ENCODE peak calls at places on chromosomes 5 and 9, in eight cellular contexts. C is sigmoid colon; F is brain microvascular endothelial cell; I is mesendoderm; X is aorta; B is SK-N-SH; K is HCT116; H is CD8-positive, alpha-beta T cell. D is an unnamed sample.

GRCh38 chr9:21741151-21741550 is 61.3 kb upstream of the MTAP start:
- DNase-seq in K (no peak), I (no peak), F (no peak), B (no peak), C (no peak), X (no peak), H (no peak), D (no peak)

GRCh38 chr9:20043461-20043860 is 254.6 kb upstream of the SLC24A2 start:
- DNase-seq in B (no peak), K (no peak), X (no peak), C (no peak), I (no peak), F (no peak), H (no peak), D (no peak)

GRCh38 chr9:89994988-89995613 is 390.3 kb downstream of the GADD45G start:
- DNase-seq in H (no peak), B (no peak), F (peak; percentile 31), C (no peak), X (no peak), K (no peak), I (no peak), D (no peak)

GRCh38 chr5:111863801-111864200 is 106.8 kb upstream of the NREP start:
- DNase-seq in B (no peak), H (no peak), F (no peak), I (no peak), C (no peak), K (no peak), X (no peak), D (no peak)

GRCh38 chr9:2199999-2200796 is 185.1 kb downstream of the SMARCA2 start:
- DNase-seq in K (no peak), X (no peak), H (no peak), I (peak; percentile 42), B (no peak), C (no peak), F (no peak), D (no peak)

GRCh38 chr5:148162038-148162437 is 6.3 kb upstream of the SPINK14 start:
- DNase-seq in C (no peak), F (no peak), H (no peak), K (no peak), I (no peak), B (no peak), X (no peak), D (no peak)

GRCh38 chr5:146440870-146441495 is 6.2 kb upstream of the TCERG1 start:
- DNase-seq in I (peak; percentile 23), H (no peak), X (no peak), F (no peak), C (no peak), K (no peak), B (no peak), D (no peak)

GRCh38 chr9:129172816-129173215 is 5.2 kb downstream of the IER5L start:
- DNase-seq in K (no peak), B (no peak), C (no peak), H (no peak), I (no peak), X (no peak), F (no peak), D (no peak)

GRCh38 chr5:179113143-179113530 is 53.0 kb downstream of the ZNF354C start:
- DNase-seq in I (no peak), F (no peak), H (no peak), X (no peak), C (no peak), B (no peak), K (no peak), D (no peak)

GRCh38 chr9:134935056-134936020 is 17.6 kb upstream of the FCN1 start:
- DNase-seq in K (no peak), I (no peak), B (no peak), C (no peak), X (peak; percentile 66), F (no peak), H (no peak), D (no peak)

GRCh38 chr5:4630031-4630430 is 510.1 kb upstream of the ADAMTS16 start:
- DNase-seq in X (no peak), B (no peak), I (no peak), C (no peak), H (no peak), F (no peak), K (no peak), D (no peak)

GRCh38 chr9:26656003-26656940 is 236.3 kb downstream of the CAAP1 start:
- DNase-seq in B (peak; percentile 61), F (peak; percentile 7), I (peak; percentile 61), C (no peak), H (no peak), X (no peak), K (peak; percentile 10), D (no peak)

GRCh38 chr9:125262217-125262991 is 778 bp downstream of the GAPVD1 start:
- DNase-seq in H (no peak), F (no peak), X (no peak), C (no peak), B (no peak), K (no peak), I (no peak), D (no peak)

GRCh38 chr5:23013395-23013994 is 160.4 kb upstream of the CDH12 start:
- DNase-seq in K (no peak), F (no peak), I (no peak), H (no peak), B (no peak), X (no peak), C (no peak), D (no peak)

GRCh38 chr9:38405841-38406240 is 13.3 kb downstream of the ALDH1B1 start:
- DNase-seq in F (no peak), C (no peak), H (no peak), I (no peak), B (no peak), X (no peak), K (no peak), D (no peak)

GRCh38 chr5:134038143-134038542 is 33.4 kb upstream of the VDAC1 start:
- DNase-seq in F (no peak), I (no peak), B (no peak), C (no peak), X (no peak), H (no peak), K (no peak), D (no peak)

GRCh38 chr9:33109097-33109496 is 32.6 kb upstream of the SMU1 start:
- DNase-seq in X (no peak), C (no peak), F (no peak), H (no peak), K (no peak), B (no peak), I (no peak), D (no peak)

GRCh38 chr9:137107312-137107921 is 7.1 kb downstream of the DPP7 start:
- DNase-seq in B (no peak), I (no peak), X (no peak), H (no peak), F (no peak), K (no peak), C (peak; percentile 64), D (no peak)

GRCh38 chr9:98867109-98867433 is 59.6 kb downstream of the GALNT12 start:
- DNase-seq in K (no peak), B (no peak), C (no peak), X (no peak), F (no peak), I (no peak), H (no peak), D (no peak)

GRCh38 chr5:38069360-38069759 is 189.0 kb upstream of the EGFLAM start:
- DNase-seq in F (no peak), K (no peak), C (no peak), B (no peak), I (no peak), H (no peak), X (no peak), D (peak; percentile 3)

GRCh38 chr5:5430136-5430535 is 7.7 kb downstream of the ICE1 start:
- DNase-seq in B (no peak), X (no peak), I (no peak), H (no peak), F (no peak), C (no peak), K (no peak), D (no peak)

GRCh38 chr5:162325143-162325727 is 257.7 kb downstream of the GABRG2 start:
- DNase-seq in H (no peak), X (no peak), K (no peak), C (no peak), F (peak; percentile 1), B (no peak), I (no peak), D (no peak)
- H3K27ac ChIP-seq in H (no peak overlapping the region), X (no peak overlapping the region), K (no peak overlapping the region), C (no peak overlapping the region), F (no peak overlapping the region), B (no peak overlapping the region), I (no peak overlapping the region), D (no peak overlapping the region)

GRCh38 chr9:101758300-101758930 is 20.0 kb upstream of the GRIN3A start:
- DNase-seq in C (no peak), H (no peak), B (no peak), F (no peak), K (no peak), X (no peak), I (no peak), D (no peak)
- H3K27ac ChIP-seq in C (no peak overlapping the region), H (no peak overlapping the region), B (no peak overlapping the region), F (no peak overlapping the region), K (no peak overlapping the region), X (no peak overlapping the region), I (no peak overlapping the region), D (no peak overlapping the region)

DNA sequence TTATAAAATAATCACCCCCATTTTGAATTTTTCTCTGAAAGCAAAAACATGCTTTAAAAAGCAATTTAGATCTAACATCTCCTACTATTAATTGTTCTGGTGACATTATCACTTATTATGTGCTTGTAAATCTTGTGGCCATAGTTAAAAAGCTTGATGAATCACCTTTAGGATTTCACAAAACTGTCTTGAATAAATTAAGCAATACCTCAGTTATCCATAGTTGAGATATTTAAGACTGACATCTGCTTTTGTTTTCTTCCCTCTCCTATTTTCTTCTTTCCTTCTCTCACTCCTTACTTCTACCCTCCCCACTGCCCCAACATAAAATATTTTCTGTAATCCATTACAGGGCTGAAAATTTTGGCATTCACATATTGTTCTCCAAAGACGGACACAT is 84.8 kb downstream of the SLC1A3 start:
- DNase-seq in B (no peak), I (no peak), H (no peak), C (no peak), F (no peak), X (no peak), K (no peak), D (no peak)
- H3K27ac ChIP-seq in B (no peak overlapping the region), I (no peak overlapping the region), H (no peak overlapping the region), C (no peak overlapping the region), F (no peak overlapping the region), X (no peak overlapping the region), K (no peak overlapping the region), D (peak overlapping the region; percentile 76)

GRCh38 chr5:171989276-171989675 is 17.2 kb downstream of the FBXW11 start:
- DNase-seq in H (no peak), B (no peak), X (no peak), F (no peak), C (no peak), I (no peak), K (no peak), D (peak; percentile 92)
- H3K27ac ChIP-seq in H (no peak overlapping the region), B (no peak overlapping the region), X (no peak overlapping the region), F (peak overlapping the region; percentile 2), C (no peak overlapping the region), I (no peak overlapping the region), K (no peak overlapping the region), D (peak overlapping the region; percentile 81)

GRCh38 chr5:163758283-163758711 is 252.9 kb downstream of the MAT2B start:
- DNase-seq in B (no peak), K (no peak), X (no peak), F (no peak), I (no peak), H (no peak), C (no peak), D (no peak)
- H3K27ac ChIP-seq in B (no peak overlapping the region), K (no peak overlapping the region), X (no peak overlapping the region), F (no peak overlapping the region), I (no peak overlapping the region), H (no peak overlapping the region), C (no peak overlapping the region), D (no peak overlapping the region)

GRCh38 chr5:132264546-132265335 is 7.2 kb downstream of the PDLIM4 start:
- DNase-seq in F (no peak), K (no peak), I (no peak), B (no peak), H (no peak), C (no peak), X (peak; percentile 52), D (no peak)
- H3K27ac ChIP-seq in F (peak overlapping the region; percentile 89), K (no peak overlapping the region), I (no peak overlapping the region), B (peak overlapping the region; percentile 71), H (no peak overlapping the region), C (peak overlapping the region; percentile 99), X (peak overlapping the region; percentile 94), D (peak overlapping the region; percentile 48)